ENCODE peak calls at places on chromosomes 4 and X, in eight cellular contexts. One of them, this sample, is unnamed.

GRCh38 chrX:50448565-50448964 is 22.1 kb downstream of the DGKK start:
- DNase-seq in AG04450: no peak
- DNase-seq in Caco-2: peak
- DNase-seq in stimulated activated CD4-positive, alpha-beta T cell treated with anti-CD3 and anti-CD28 coated beads, Interleukin-2, amount 100 ng/mL, for 48 hours: no peak
- DNase-seq in NCI-H2171 treated with DMSO at 0.1 percent for 48 hours: no peak
- DNase-seq in activated CD4-positive, alpha-beta T cell treated with anti-CD3 and anti-CD28 coated beads, Interleukin-2, amount 10 ng/mL, durations not matched to agents 7 days and 5 days: peak
- DNase-seq in NCI-H1417: no peak
- DNase-seq in posterior vena cava: no peak
- DNase-seq in this sample: peak

GRCh38 chr4:98864560-98864959 is 64.4 kb downstream of the EIF4E start:
- DNase-seq in AG04450: no peak
- DNase-seq in Caco-2: no peak
- DNase-seq in stimulated activated CD4-positive, alpha-beta T cell treated with anti-CD3 and anti-CD28 coated beads, Interleukin-2, amount 100 ng/mL, for 48 hours: peak
- DNase-seq in NCI-H2171 treated with DMSO at 0.1 percent for 48 hours: no peak
- DNase-seq in activated CD4-positive, alpha-beta T cell treated with anti-CD3 and anti-CD28 coated beads, Interleukin-2, amount 10 ng/mL, durations not matched to agents 7 days and 5 days: no peak
- DNase-seq in NCI-H1417: no peak
- DNase-seq in posterior vena cava: no peak
- DNase-seq in this sample: no peak

GRCh38 chr4:74659576-74660411 is 134.5 kb downstream of the BTC start:
- DNase-seq in AG04450: peak
- DNase-seq in Caco-2: peak
- DNase-seq in stimulated activated CD4-positive, alpha-beta T cell treated with anti-CD3 and anti-CD28 coated beads, Interleukin-2, amount 100 ng/mL, for 48 hours: no peak
- DNase-seq in NCI-H2171 treated with DMSO at 0.1 percent for 48 hours: no peak
- DNase-seq in activated CD4-positive, alpha-beta T cell treated with anti-CD3 and anti-CD28 coated beads, Interleukin-2, amount 10 ng/mL, durations not matched to agents 7 days and 5 days: no peak
- DNase-seq in NCI-H1417: no peak
- DNase-seq in posterior vena cava: no peak
- DNase-seq in this sample: peak

GRCh38 chrX:37380920-37381319 is 31.8 kb downstream of the PRRG1 start:
- DNase-seq in AG04450: peak
- DNase-seq in Caco-2: no peak
- DNase-seq in stimulated activated CD4-positive, alpha-beta T cell treated with anti-CD3 and anti-CD28 coated beads, Interleukin-2, amount 100 ng/mL, for 48 hours: no peak
- DNase-seq in NCI-H2171 treated with DMSO at 0.1 percent for 48 hours: no peak
- DNase-seq in activated CD4-positive, alpha-beta T cell treated with anti-CD3 and anti-CD28 coated beads, Interleukin-2, amount 10 ng/mL, durations not matched to agents 7 days and 5 days: no peak
- DNase-seq in NCI-H1417: no peak
- DNase-seq in posterior vena cava: no peak
- DNase-seq in this sample: peak

GRCh38 chr4:22238742-22239141 is 277.1 kb downstream of the ADGRA3 start:
- DNase-seq in AG04450: no peak
- DNase-seq in Caco-2: no peak
- DNase-seq in stimulated activated CD4-positive, alpha-beta T cell treated with anti-CD3 and anti-CD28 coated beads, Interleukin-2, amount 100 ng/mL, for 48 hours: no peak
- DNase-seq in NCI-H2171 treated with DMSO at 0.1 percent for 48 hours: no peak
- DNase-seq in activated CD4-positive, alpha-beta T cell treated with anti-CD3 and anti-CD28 coated beads, Interleukin-2, amount 10 ng/mL, durations not matched to agents 7 days and 5 days: no peak
- DNase-seq in NCI-H1417: no peak
- DNase-seq in posterior vena cava: no peak
- DNase-seq in this sample: no peak

GRCh38 chrX:111581086-111581485 is 69.6 kb downstream of the SERTM2 start:
- DNase-seq in AG04450: no peak
- DNase-seq in Caco-2: no peak
- DNase-seq in stimulated activated CD4-positive, alpha-beta T cell treated with anti-CD3 and anti-CD28 coated beads, Interleukin-2, amount 100 ng/mL, for 48 hours: no peak
- DNase-seq in NCI-H2171 treated with DMSO at 0.1 percent for 48 hours: no peak
- DNase-seq in activated CD4-positive, alpha-beta T cell treated with anti-CD3 and anti-CD28 coated beads, Interleukin-2, amount 10 ng/mL, durations not matched to agents 7 days and 5 days: no peak
- DNase-seq in NCI-H1417: no peak
- DNase-seq in posterior vena cava: no peak
- DNase-seq in this sample: no peak

GRCh38 chr4:59655996-59656395 is 1544.1 kb upstream of the ADGRL3 start:
- DNase-seq in AG04450: no peak
- DNase-seq in Caco-2: no peak
- DNase-seq in stimulated activated CD4-positive, alpha-beta T cell treated with anti-CD3 and anti-CD28 coated beads, Interleukin-2, amount 100 ng/mL, for 48 hours: no peak
- DNase-seq in NCI-H2171 treated with DMSO at 0.1 percent for 48 hours: no peak
- DNase-seq in activated CD4-positive, alpha-beta T cell treated with anti-CD3 and anti-CD28 coated beads, Interleukin-2, amount 10 ng/mL, durations not matched to agents 7 days and 5 days: no peak
- DNase-seq in NCI-H1417: no peak
- DNase-seq in posterior vena cava: no peak
- DNase-seq in this sample: no peak

GRCh38 chrX:1537031-1537715 is at the start of gene P2RY8:
- DNase-seq in AG04450: no peak
- DNase-seq in Caco-2: no peak
- DNase-seq in stimulated activated CD4-positive, alpha-beta T cell treated with anti-CD3 and anti-CD28 coated beads, Interleukin-2, amount 100 ng/mL, for 48 hours: peak
- DNase-seq in NCI-H2171 treated with DMSO at 0.1 percent for 48 hours: peak
- DNase-seq in activated CD4-positive, alpha-beta T cell treated with anti-CD3 and anti-CD28 coated beads, Interleukin-2, amount 10 ng/mL, durations not matched to agents 7 days and 5 days: peak
- DNase-seq in NCI-H1417: no peak
- DNase-seq in posterior vena cava: peak
- DNase-seq in this sample: no peak

GRCh38 chrX:3166670-3167455 is 125.6 kb downstream of the ARSF start:
- DNase-seq in AG04450: no peak
- DNase-seq in Caco-2: no peak
- DNase-seq in stimulated activated CD4-positive, alpha-beta T cell treated with anti-CD3 and anti-CD28 coated beads, Interleukin-2, amount 100 ng/mL, for 48 hours: no peak
- DNase-seq in NCI-H2171 treated with DMSO at 0.1 percent for 48 hours: no peak
- DNase-seq in activated CD4-positive, alpha-beta T cell treated with anti-CD3 and anti-CD28 coated beads, Interleukin-2, amount 10 ng/mL, durations not matched to agents 7 days and 5 days: no peak
- DNase-seq in NCI-H1417: no peak
- DNase-seq in posterior vena cava: no peak
- DNase-seq in this sample: peak

GRCh38 chr4:146330392-146330791 is 116.1 kb downstream of the REELD1 start:
- DNase-seq in AG04450: no peak
- DNase-seq in Caco-2: no peak
- DNase-seq in stimulated activated CD4-positive, alpha-beta T cell treated with anti-CD3 and anti-CD28 coated beads, Interleukin-2, amount 100 ng/mL, for 48 hours: no peak
- DNase-seq in NCI-H2171 treated with DMSO at 0.1 percent for 48 hours: no peak
- DNase-seq in activated CD4-positive, alpha-beta T cell treated with anti-CD3 and anti-CD28 coated beads, Interleukin-2, amount 10 ng/mL, durations not matched to agents 7 days and 5 days: no peak
- DNase-seq in NCI-H1417: no peak
- DNase-seq in posterior vena cava: no peak
- DNase-seq in this sample: no peak

GRCh38 chr4:113969935-113970334 is 9.5 kb downstream of the ARSJ start:
- DNase-seq in AG04450: no peak
- DNase-seq in Caco-2: no peak
- DNase-seq in stimulated activated CD4-positive, alpha-beta T cell treated with anti-CD3 and anti-CD28 coated beads, Interleukin-2, amount 100 ng/mL, for 48 hours: no peak
- DNase-seq in NCI-H2171 treated with DMSO at 0.1 percent for 48 hours: no peak
- DNase-seq in activated CD4-positive, alpha-beta T cell treated with anti-CD3 and anti-CD28 coated beads, Interleukin-2, amount 10 ng/mL, durations not matched to agents 7 days and 5 days: no peak
- DNase-seq in NCI-H1417: no peak
- DNase-seq in posterior vena cava: no peak
- DNase-seq in this sample: no peak

GRCh38 chr4:159105761-159106243 is 2.9 kb downstream of the RAPGEF2 start:
- DNase-seq in AG04450: no peak
- DNase-seq in Caco-2: peak
- DNase-seq in stimulated activated CD4-positive, alpha-beta T cell treated with anti-CD3 and anti-CD28 coated beads, Interleukin-2, amount 100 ng/mL, for 48 hours: no peak
- DNase-seq in NCI-H2171 treated with DMSO at 0.1 percent for 48 hours: no peak
- DNase-seq in activated CD4-positive, alpha-beta T cell treated with anti-CD3 and anti-CD28 coated beads, Interleukin-2, amount 10 ng/mL, durations not matched to agents 7 days and 5 days: no peak
- DNase-seq in NCI-H1417: no peak
- DNase-seq in posterior vena cava: no peak
- DNase-seq in this sample: no peak

GRCh38 chrX:101659601-101660063 is at the start of gene ARMCX2:
- DNase-seq in AG04450: peak
- DNase-seq in Caco-2: no peak
- DNase-seq in stimulated activated CD4-positive, alpha-beta T cell treated with anti-CD3 and anti-CD28 coated beads, Interleukin-2, amount 100 ng/mL, for 48 hours: no peak
- DNase-seq in NCI-H2171 treated with DMSO at 0.1 percent for 48 hours: peak
- DNase-seq in activated CD4-positive, alpha-beta T cell treated with anti-CD3 and anti-CD28 coated beads, Interleukin-2, amount 10 ng/mL, durations not matched to agents 7 days and 5 days: no peak
- DNase-seq in NCI-H1417: peak
- DNase-seq in posterior vena cava: peak
- DNase-seq in this sample: no peak

GRCh38 chrX:65524139-65524538 is 10.4 kb downstream of the LAS1L start:
- DNase-seq in AG04450: no peak
- DNase-seq in Caco-2: no peak
- DNase-seq in stimulated activated CD4-positive, alpha-beta T cell treated with anti-CD3 and anti-CD28 coated beads, Interleukin-2, amount 100 ng/mL, for 48 hours: no peak
- DNase-seq in NCI-H2171 treated with DMSO at 0.1 percent for 48 hours: no peak
- DNase-seq in activated CD4-positive, alpha-beta T cell treated with anti-CD3 and anti-CD28 coated beads, Interleukin-2, amount 10 ng/mL, durations not matched to agents 7 days and 5 days: no peak
- DNase-seq in NCI-H1417: no peak
- DNase-seq in posterior vena cava: no peak
- DNase-seq in this sample: no peak

GRCh38 chr4:7328913-7329638 is 105.7 kb downstream of the PSAPL1 start:
- DNase-seq in AG04450: peak
- DNase-seq in Caco-2: no peak
- DNase-seq in stimulated activated CD4-positive, alpha-beta T cell treated with anti-CD3 and anti-CD28 coated beads, Interleukin-2, amount 100 ng/mL, for 48 hours: no peak
- DNase-seq in NCI-H2171 treated with DMSO at 0.1 percent for 48 hours: no peak
- DNase-seq in activated CD4-positive, alpha-beta T cell treated with anti-CD3 and anti-CD28 coated beads, Interleukin-2, amount 10 ng/mL, durations not matched to agents 7 days and 5 days: no peak
- DNase-seq in NCI-H1417: no peak
- DNase-seq in posterior vena cava: peak
- DNase-seq in this sample: no peak

GRCh38 chr4:14994242-14994641 is 8.0 kb upstream of the CPEB2 start:
- DNase-seq in AG04450: no peak
- DNase-seq in Caco-2: no peak
- DNase-seq in stimulated activated CD4-positive, alpha-beta T cell treated with anti-CD3 and anti-CD28 coated beads, Interleukin-2, amount 100 ng/mL, for 48 hours: no peak
- DNase-seq in NCI-H2171 treated with DMSO at 0.1 percent for 48 hours: no peak
- DNase-seq in activated CD4-positive, alpha-beta T cell treated with anti-CD3 and anti-CD28 coated beads, Interleukin-2, amount 10 ng/mL, durations not matched to agents 7 days and 5 days: no peak
- DNase-seq in NCI-H1417: no peak
- DNase-seq in posterior vena cava: no peak
- DNase-seq in this sample: no peak

GRCh38 chr4:156109943-156110925 is 156.6 kb upstream of the CTSO start:
- DNase-seq in AG04450: no peak
- DNase-seq in Caco-2: peak
- DNase-seq in stimulated activated CD4-positive, alpha-beta T cell treated with anti-CD3 and anti-CD28 coated beads, Interleukin-2, amount 100 ng/mL, for 48 hours: no peak
- DNase-seq in NCI-H2171 treated with DMSO at 0.1 percent for 48 hours: no peak
- DNase-seq in activated CD4-positive, alpha-beta T cell treated with anti-CD3 and anti-CD28 coated beads, Interleukin-2, amount 10 ng/mL, durations not matched to agents 7 days and 5 days: no peak
- DNase-seq in NCI-H1417: no peak
- DNase-seq in posterior vena cava: no peak
- DNase-seq in this sample: peak

GRCh38 chrX:97132654-97133415 is 249.1 kb downstream of the RPA4 start:
- DNase-seq in AG04450: no peak
- DNase-seq in Caco-2: no peak
- DNase-seq in stimulated activated CD4-positive, alpha-beta T cell treated with anti-CD3 and anti-CD28 coated beads, Interleukin-2, amount 100 ng/mL, for 48 hours: no peak
- DNase-seq in NCI-H2171 treated with DMSO at 0.1 percent for 48 hours: no peak
- DNase-seq in activated CD4-positive, alpha-beta T cell treated with anti-CD3 and anti-CD28 coated beads, Interleukin-2, amount 10 ng/mL, durations not matched to agents 7 days and 5 days: no peak
- DNase-seq in NCI-H1417: no peak
- DNase-seq in posterior vena cava: no peak
- DNase-seq in this sample: no peak

GRCh38 chrX:102833136-102833535 is 103.9 kb upstream of the RAB40AL start:
- DNase-seq in AG04450: no peak
- DNase-seq in Caco-2: peak
- DNase-seq in stimulated activated CD4-positive, alpha-beta T cell treated with anti-CD3 and anti-CD28 coated beads, Interleukin-2, amount 100 ng/mL, for 48 hours: no peak
- DNase-seq in NCI-H2171 treated with DMSO at 0.1 percent for 48 hours: no peak
- DNase-seq in activated CD4-positive, alpha-beta T cell treated with anti-CD3 and anti-CD28 coated beads, Interleukin-2, amount 10 ng/mL, durations not matched to agents 7 days and 5 days: no peak
- DNase-seq in NCI-H1417: no peak
- DNase-seq in posterior vena cava: no peak
- DNase-seq in this sample: no peak

GRCh38 chrX:131729295-131729694 is 185.4 kb downstream of the OR13H1 start:
- DNase-seq in AG04450: no peak
- DNase-seq in Caco-2: no peak
- DNase-seq in stimulated activated CD4-positive, alpha-beta T cell treated with anti-CD3 and anti-CD28 coated beads, Interleukin-2, amount 100 ng/mL, for 48 hours: peak
- DNase-seq in NCI-H2171 treated with DMSO at 0.1 percent for 48 hours: no peak
- DNase-seq in activated CD4-positive, alpha-beta T cell treated with anti-CD3 and anti-CD28 coated beads, Interleukin-2, amount 10 ng/mL, durations not matched to agents 7 days and 5 days: no peak
- DNase-seq in NCI-H1417: peak
- DNase-seq in posterior vena cava: peak
- DNase-seq in this sample: no peak

GRCh38 chr4:153318696-153319320 is 25.7 kb upstream of the MND1 start:
- DNase-seq in AG04450: no peak
- DNase-seq in Caco-2: peak
- DNase-seq in stimulated activated CD4-positive, alpha-beta T cell treated with anti-CD3 and anti-CD28 coated beads, Interleukin-2, amount 100 ng/mL, for 48 hours: no peak
- DNase-seq in NCI-H2171 treated with DMSO at 0.1 percent for 48 hours: peak
- DNase-seq in activated CD4-positive, alpha-beta T cell treated with anti-CD3 and anti-CD28 coated beads, Interleukin-2, amount 10 ng/mL, durations not matched to agents 7 days and 5 days: peak
- DNase-seq in NCI-H1417: peak
- DNase-seq in posterior vena cava: no peak
- DNase-seq in this sample: peak

GRCh38 chr4:28226962-28227361 is 1366.3 kb downstream of the STIM2 start:
- DNase-seq in AG04450: no peak
- DNase-seq in Caco-2: no peak
- DNase-seq in stimulated activated CD4-positive, alpha-beta T cell treated with anti-CD3 and anti-CD28 coated beads, Interleukin-2, amount 100 ng/mL, for 48 hours: no peak
- DNase-seq in NCI-H2171 treated with DMSO at 0.1 percent for 48 hours: no peak
- DNase-seq in activated CD4-positive, alpha-beta T cell treated with anti-CD3 and anti-CD28 coated beads, Interleukin-2, amount 10 ng/mL, durations not matched to agents 7 days and 5 days: no peak
- DNase-seq in NCI-H1417: no peak
- DNase-seq in posterior vena cava: no peak
- DNase-seq in this sample: no peak

GRCh38 chr4:156347412-156348075 is 393.9 kb upstream of the CTSO start:
- DNase-seq in AG04450: no peak
- DNase-seq in Caco-2: no peak
- DNase-seq in stimulated activated CD4-positive, alpha-beta T cell treated with anti-CD3 and anti-CD28 coated beads, Interleukin-2, amount 100 ng/mL, for 48 hours: no peak
- DNase-seq in NCI-H2171 treated with DMSO at 0.1 percent for 48 hours: no peak
- DNase-seq in activated CD4-positive, alpha-beta T cell treated with anti-CD3 and anti-CD28 coated beads, Interleukin-2, amount 10 ng/mL, durations not matched to agents 7 days and 5 days: no peak
- DNase-seq in NCI-H1417: no peak
- DNase-seq in posterior vena cava: no peak
- DNase-seq in this sample: no peak

This sample was measured in COLO829.